ENCODE peak calls at places on chromosomes 13 and 19, in six cellular contexts. L is IMR-90, B is adrenal gland, Z is tibial nerve, Q is uterus, A is SK-N-SH. N is an unnamed sample.

GRCh38 chr19:40740747-40741146 is 9.5 kb downstream of the ACTMAP start:
- DNase-seq in L (no peak), B (no peak), Z (peak; percentile 81), Q (no peak), A (no peak), N (no peak)

GRCh38 chr19:7541481-7541824 is 5.9 kb downstream of the PNPLA6 start:
- DNase-seq in L (no peak), B (no peak), Z (no peak), Q (no peak), A (no peak), N (no peak)

GRCh38 chr13:48492123-48493075 is 40.5 kb downstream of the RCBTB2 start:
- DNase-seq in L (peak; percentile 18), B (peak; percentile 69), Z (peak; percentile 63), Q (peak; percentile 63), A (no peak), N (peak; percentile 83)

GRCh38 chr13:90792335-90792734 is 555.2 kb upstream of the MIR17HG start:
- DNase-seq in L (no peak), B (no peak), Z (no peak), Q (no peak), A (no peak), N (no peak)

GRCh38 chr19:34436716-34437115 is 8.5 kb downstream of the UBA2 start:
- DNase-seq in L (no peak), B (no peak), Z (no peak), Q (no peak), A (no peak), N (no peak)

GRCh38 chr19:51695702-51696315 is 2.7 kb downstream of the SPACA6 start:
- DNase-seq in L (no peak), B (no peak), Z (no peak), Q (no peak), A (peak; percentile 3), N (no peak)

GRCh38 chr13:50081106-50081898 is 66.1 kb downstream of the KCNRG start:
- DNase-seq in L (no peak), B (peak; percentile 68), Z (peak; percentile 38), Q (peak; percentile 54), A (peak; percentile 68), N (peak; percentile 71)

GRCh38 chr19:18339703-18340102 is 695 bp upstream of the PGPEP1 start:
- DNase-seq in L (peak; percentile 25), B (no peak), Z (no peak), Q (no peak), A (peak; percentile 50), N (no peak)

GRCh38 chr13:80082396-80083096 is 258.4 kb downstream of the SPRY2 start:
- DNase-seq in L (peak; percentile 74), B (no peak), Z (no peak), Q (no peak), A (no peak), N (no peak)

GRCh38 chr13:88627071-88627470 is 955.9 kb downstream of the SLITRK5 start:
- DNase-seq in L (no peak), B (no peak), Z (no peak), Q (no peak), A (no peak), N (no peak)

GRCh38 chr13:99970761-99971575 is 599 bp downstream of the ZIC5 start:
- DNase-seq in L (no peak), B (no peak), Z (no peak), Q (no peak), A (peak; percentile 50), N (no peak)

GRCh38 chr13:43273362-43273761 is 250.0 kb downstream of the DNAJC15 start:
- DNase-seq in L (peak; percentile 59), B (no peak), Z (no peak), Q (no peak), A (no peak), N (no peak)

GRCh38 chr13:70310720-70311119 is 202.5 kb upstream of the KLHL1 start:
- DNase-seq in L (no peak), B (no peak), Z (no peak), Q (no peak), A (peak; percentile 48), N (peak; percentile 67)

GRCh38 chr13:33610471-33611015 is 207.4 kb upstream of the RFC3 start:
- DNase-seq in L (no peak), B (peak; percentile 70), Z (no peak), Q (no peak), A (no peak), N (peak; percentile 10)

GRCh38 chr13:76245920-76246319 is 609.8 kb downstream of the LMO7 start:
- DNase-seq in L (no peak), B (no peak), Z (no peak), Q (no peak), A (no peak), N (no peak)

GRCh38 chr13:35600137-35600536 is 123.6 kb upstream of the MAB21L1 start:
- DNase-seq in L (peak; percentile 9), B (no peak), Z (no peak), Q (no peak), A (no peak), N (no peak)

GRCh38 chr13:51067376-51068125 is 43.5 kb downstream of the C13orf42 start:
- DNase-seq in L (no peak), B (no peak), Z (no peak), Q (no peak), A (no peak), N (no peak)

GRCh38 chr13:95075506-95075905 is 225.7 kb downstream of the ABCC4 start:
- DNase-seq in L (no peak), B (no peak), Z (no peak), Q (no peak), A (no peak), N (no peak)

GRCh38 chr13:23146811-23147245 is 34.0 kb upstream of the SGCG start:
- DNase-seq in L (peak; percentile 24), B (no peak), Z (no peak), Q (no peak), A (no peak), N (no peak)

GRCh38 chr13:28820099-28821051 is at the start of gene MTUS2:
- DNase-seq in L (no peak), B (no peak), Z (no peak), Q (no peak), A (no peak), N (no peak)

GRCh38 chr13:50916701-50917184 is 7.2 kb downstream of the RNASEH2B start:
- DNase-seq in L (no peak), B (no peak), Z (no peak), Q (no peak), A (no peak), N (no peak)

GRCh38 chr19:52336976-52337375 is 933 bp downstream of the ZNF610 start:
- DNase-seq in L (peak; percentile 27), B (no peak), Z (no peak), Q (no peak), A (peak; percentile 45), N (no peak)

GRCh38 chr19:11018179-11018578 is 57.3 kb downstream of the SMARCA4 start:
- DNase-seq in L (no peak), B (no peak), Z (no peak), Q (peak; percentile 46), A (no peak), N (no peak)

GRCh38 chr13:31213681-31214289 is 14.0 kb downstream of the B3GLCT start:
- DNase-seq in L (peak; percentile 20), B (no peak), Z (no peak), Q (no peak), A (no peak), N (no peak)

GRCh38 chr13:54301085-54301484 is 1272.5 kb downstream of the OLFM4 start:
- DNase-seq in L (no peak), B (no peak), Z (no peak), Q (no peak), A (no peak), N (no peak)

GRCh38 chr13:47679391-47679790 is 321.7 kb downstream of the SUCLA2 start:
- DNase-seq in L (peak; percentile 59), B (no peak), Z (no peak), Q (no peak), A (no peak), N (no peak)

GRCh38 chr19:34676697-34677385 is at the start of gene SCGB2B2:
- DNase-seq in L (no peak), B (no peak), Z (no peak), Q (no peak), A (peak; percentile 82), N (peak; percentile 64)

GRCh38 chr13:34738251-34739170 is 203.6 kb upstream of the NBEA start:
- DNase-seq in L (no peak), B (no peak), Z (no peak), Q (no peak), A (no peak), N (peak; percentile 5)

GRCh38 chr13:67493835-67494234 is 263.7 kb upstream of the PCDH9 start:
- DNase-seq in L (no peak), B (no peak), Z (no peak), Q (no peak), A (no peak), N (no peak)

GRCh38 chr13:26061947-26062346 is 10.1 kb upstream of the SHISA2 start:
- DNase-seq in L (peak; percentile 61), B (no peak), Z (no peak), Q (no peak), A (no peak), N (no peak)

GRCh38 chr13:113835461-113836274 is 28.2 kb downstream of the GAS6 start:
- DNase-seq in L (peak; percentile 79), B (no peak), Z (no peak), Q (peak; percentile 80), A (peak; percentile 56), N (no peak)
- H3K4me1 ChIP-seq in L (peaks cover 37% of the 10 kb centered on the region), B (peaks cover 22% of the 10 kb centered on the region), Z (peaks cover 54% of the 10 kb centered on the region), Q (peaks cover 3% of the 10 kb centered on the region), A (peaks cover 30% of the 10 kb centered on the region), N (peaks cover 15% of the 10 kb centered on the region)

GRCh38 chr19:49056101-49056901 is 1.2 kb downstream of the CGB7 start:
- DNase-seq in L (peak; percentile 28), B (peak; percentile 35), Z (peak; percentile 10), Q (peak; percentile 28), A (peak; percentile 91), N (peak; percentile 68)
- TF ChIP-seq CTCF in L (peak; percentile 22), B (no peak), Z (peak; percentile 33), Q (peak; percentile 40), A (peak; percentile 39), N (peak; percentile 44)

DNA sequence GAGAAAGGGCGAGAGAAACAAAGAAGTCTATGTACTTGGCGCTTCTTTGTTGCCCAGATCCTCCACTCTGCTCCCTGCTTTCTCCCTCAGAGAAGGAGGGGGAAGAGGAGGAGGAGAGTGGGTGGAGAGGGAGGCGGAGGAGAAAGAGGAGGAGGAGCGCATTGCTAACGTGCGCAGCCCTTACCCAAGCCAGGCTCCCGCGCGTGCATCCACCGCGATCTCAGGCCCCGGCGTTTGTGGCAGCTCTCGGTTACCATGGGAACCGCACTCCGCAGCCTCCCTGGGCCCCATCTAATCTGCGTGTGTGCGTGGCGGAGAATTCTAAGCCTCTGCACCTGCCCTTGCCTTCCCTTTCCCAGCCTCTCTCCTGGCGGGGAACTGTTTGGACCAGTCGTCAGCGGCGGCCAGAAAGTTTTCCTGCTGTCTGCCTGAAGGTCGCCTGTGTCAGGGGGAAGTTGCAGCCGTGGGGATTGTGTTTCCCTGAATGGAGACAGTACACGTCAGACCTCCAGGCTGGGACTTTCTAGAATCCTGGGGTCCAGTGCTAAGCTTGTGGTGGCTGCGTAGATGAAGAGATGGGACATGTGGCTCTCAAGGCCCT is at the start of gene ERICH6B:
- DNase-seq in L (peak; percentile 7), B (peak; percentile 21), Z (peak; percentile 14), Q (no peak), A (no peak), N (peak; percentile 62)
- H3K4me3 ChIP-seq in L (no peak within 1 kb of the TSS), B (no peak within 1 kb of the TSS), Z (no peak within 1 kb of the TSS), Q (no peak within 1 kb of the TSS), A (no peak within 1 kb of the TSS), N (peak within 1 kb of the TSS; percentile 29)

GRCh38 chr19:50333737-50334617 is 4.8 kb upstream of the KCNC3 start:
- DNase-seq in L (no peak), B (peak; percentile 76), Z (peak; percentile 36), Q (peak; percentile 27), A (peak; percentile 98), N (peak; percentile 81)
- H3K4me1 ChIP-seq in L (no peaks in the 10 kb centered on the region), B (peaks cover 7% of the 10 kb centered on the region), Z (peaks cover 51% of the 10 kb centered on the region), Q (no peaks in the 10 kb centered on the region), A (peaks cover 7% of the 10 kb centered on the region), N (no peaks in the 10 kb centered on the region)

GRCh38 chr13:77372275-77372674 is 45.4 kb upstream of the MYCBP2 start:
- DNase-seq in L (no peak), B (no peak), Z (no peak), Q (no peak), A (no peak), N (no peak)
- TF ChIP-seq CTCF in L (no peak), B (no peak), Z (no peak), Q (no peak), A (no peak), N (no peak)

N was measured in BE2C.